ENCODE peak calls at places on chromosomes 7 and 10, in five cellular contexts. A, K, G, W and J are unnamed samples.

GRCh38 chr10:124591123-124591495 is 129.5 kb downstream of the LHPP start:
- DNase-seq in A (no peak), W (no peak), K (no peak), G (no peak), J (no peak)

GRCh38 chr7:32500922-32501341 is 5.6 kb downstream of the AVL9 start:
- DNase-seq in G (peak), A (no peak), K (no peak), W (no peak), J (no peak)

GRCh38 chr10:5963591-5963990 is 13.8 kb downstream of the IL15RA start:
- DNase-seq in K (no peak), A (no peak), W (no peak), G (no peak), J (no peak)

GRCh38 chr7:2554654-2555053 is 670 bp downstream of the BRAT1 start:
- DNase-seq in W (no peak), K (no peak), G (no peak), A (no peak), J (no peak)

GRCh38 chr7:117169907-117170306 is 153.0 kb downstream of the WNT2 start:
- DNase-seq in G (no peak), W (no peak), A (no peak), K (no peak), J (no peak)

GRCh38 chr7:108461855-108462254 is 5.6 kb upstream of the NRCAM start:
- DNase-seq in G (no peak), K (no peak), W (no peak), A (no peak), J (no peak)

GRCh38 chr10:112958275-112958995 is 8.4 kb downstream of the TCF7L2 start:
- DNase-seq in G (peak), A (no peak), K (no peak), W (no peak), J (no peak)

GRCh38 chr10:55631071-55631654 is 729.9 kb downstream of the ZWINT start:
- DNase-seq in K (no peak), A (peak), G (no peak), W (no peak), J (peak)

GRCh38 chr10:48273741-48274140 is 755 bp downstream of the FRMPD2 start:
- DNase-seq in W (no peak), A (no peak), K (no peak), G (no peak), J (no peak)

GRCh38 chr10:12501851-12502525 is 152.6 kb downstream of the CAMK1D start:
- DNase-seq in W (no peak), A (no peak), G (no peak), K (no peak), J (no peak)
- H4K91ac ChIP-seq in W (no peak), A (no peak), G (no peak), K (no peak), J (peak)

DNA sequence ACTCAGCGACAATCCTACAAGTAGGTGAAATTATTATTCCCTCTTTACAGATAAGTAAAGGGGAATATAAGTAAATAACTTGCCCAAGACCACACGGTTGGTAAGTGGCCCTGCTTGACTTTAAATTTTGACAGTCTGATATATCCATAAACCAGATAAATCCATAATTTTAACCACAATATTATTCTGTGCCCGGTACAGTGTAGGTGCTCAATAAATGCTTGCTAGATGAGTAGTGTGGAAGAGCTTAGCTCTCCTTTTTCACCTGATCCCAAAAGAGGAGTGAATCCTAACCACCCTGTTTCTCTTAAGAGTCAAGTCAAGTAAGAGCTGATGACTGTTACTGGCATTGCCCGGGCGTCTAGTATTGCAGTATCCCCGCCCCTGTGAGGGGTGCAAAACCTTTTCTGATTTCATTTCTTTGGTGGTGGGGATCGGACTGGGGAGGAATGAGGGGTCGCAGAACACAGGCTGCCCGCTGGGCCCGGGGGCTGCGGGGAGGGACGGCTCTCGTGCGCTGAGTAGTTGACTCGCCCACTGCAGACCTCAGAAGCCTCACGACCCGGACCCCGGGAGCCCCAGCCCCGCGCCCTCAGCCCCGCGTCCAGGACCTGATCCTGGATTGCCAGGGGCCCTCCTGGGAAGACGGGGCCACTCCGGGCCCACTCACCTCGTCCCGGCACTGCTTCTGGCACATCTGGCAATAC is 490 bp downstream of the KIN start:
- DNase-seq in G (peak), A (no peak), K (no peak), W (no peak), J (no peak)
- H4K91ac ChIP-seq in G (peak), A (no peak), K (peak), W (no peak), J (no peak)

DNA sequence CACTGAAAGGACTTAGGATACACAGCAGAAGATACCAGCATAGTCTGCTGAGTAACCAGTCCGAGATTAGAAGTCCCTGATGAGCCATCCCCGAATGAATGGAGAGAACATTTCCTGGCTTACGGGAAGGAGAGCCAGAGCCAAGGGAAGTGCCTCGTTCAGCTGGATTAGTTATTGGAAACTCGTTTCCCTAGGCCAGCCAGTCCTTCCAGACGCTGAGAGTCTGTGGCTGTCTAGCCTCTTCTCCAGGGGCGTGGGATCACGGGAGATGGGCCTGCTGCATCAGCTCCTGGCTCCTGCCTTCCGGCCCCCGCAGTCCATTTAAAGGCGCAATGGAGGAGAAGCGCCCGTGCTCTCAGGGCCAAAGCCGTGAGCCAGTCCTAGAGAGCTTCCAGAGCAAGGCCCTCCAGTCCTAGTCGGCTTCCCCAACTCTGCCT is 712.8 kb downstream of the PARD3 start:
- DNase-seq in G (peak), A (no peak), K (peak), W (no peak), J (no peak)
- H4K91ac ChIP-seq in G (peak), A (no peak), K (no peak), W (no peak), J (no peak)

GRCh38 chr7:37642028-37642540 is 41.5 kb upstream of the GPR141 start:
- DNase-seq in G (no peak), K (no peak), A (peak), W (no peak), J (no peak)
- H4K91ac ChIP-seq in G (no peak), K (no peak), A (no peak), W (no peak), J (no peak)

GRCh38 chr10:3580565-3580964 is 204.4 kb downstream of the KLF6 start:
- DNase-seq in A (no peak), K (no peak), W (no peak), G (no peak), J (no peak)

GRCh38 chr10:3588346-3588745 is 196.7 kb downstream of the KLF6 start:
- DNase-seq in G (no peak), W (no peak), A (no peak), K (peak), J (no peak)

GRCh38 chr10:3588816-3589215 is 196.2 kb downstream of the KLF6 start:
- DNase-seq in A (no peak), K (no peak), W (no peak), G (no peak), J (no peak)

GRCh38 chr10:3579845-3580244 is 205.2 kb downstream of the KLF6 start:
- DNase-seq in W (no peak), K (no peak), G (no peak), A (no peak), J (no peak)

GRCh38 chr10:3584926-3585784 is 199.9 kb downstream of the KLF6 start:
- DNase-seq in A (no peak), W (no peak), K (peak), G (no peak), J (no peak)
- H4K91ac ChIP-seq in A (no peak), W (peak), K (no peak), G (no peak), J (no peak)

GRCh38 chr7:127392566-127393369 is at the start of gene ZNF800:
- DNase-seq in W (peak), G (peak), A (peak), K (peak), J (peak)

GRCh38 chr7:127392182-127392565 is 334 bp downstream of the ZNF800 start:
- DNase-seq in G (peak), A (no peak), W (no peak), K (peak), J (no peak)

GRCh38 chr7:127390186-127390816 is 2.2 kb downstream of the ZNF800 start:
- DNase-seq in G (no peak), W (no peak), K (no peak), A (no peak), J (no peak)

GRCh38 chr7:127390817-127391590 is 1.5 kb downstream of the ZNF800 start:
- DNase-seq in A (no peak), G (no peak), W (no peak), K (no peak), J (peak)

DNA sequence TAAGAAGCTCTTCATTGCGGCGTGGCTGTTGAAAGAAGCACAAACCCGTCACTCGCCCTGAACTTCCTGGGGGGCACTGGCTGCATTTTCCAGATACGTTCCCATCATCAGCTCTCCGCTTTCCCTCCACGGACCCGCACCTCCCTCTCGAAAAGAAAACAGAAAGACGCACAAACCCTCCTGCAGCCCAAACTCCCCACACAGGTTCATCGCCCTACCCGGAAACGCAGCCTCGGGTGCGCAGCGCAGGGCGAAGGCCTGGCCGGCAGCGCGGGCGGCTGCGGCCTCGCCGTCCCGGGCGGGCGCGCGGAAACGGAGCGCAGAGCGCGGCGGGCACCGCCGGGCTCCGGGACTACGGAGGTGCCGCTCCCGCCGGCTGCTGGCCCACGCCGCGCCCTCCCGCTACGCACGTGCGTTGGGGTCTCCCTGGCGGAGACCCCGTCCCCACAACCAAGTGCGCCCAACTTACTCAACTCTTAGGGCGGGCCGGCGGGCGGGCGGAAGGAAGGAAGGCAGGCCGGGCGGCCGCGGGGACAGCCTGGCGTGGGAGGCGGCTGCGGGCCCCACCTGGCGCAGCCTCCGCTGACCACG is 822 bp downstream of the ZNF800 start:
- DNase-seq in A (peak), K (peak), W (no peak), G (peak), J (peak)
- H4K91ac ChIP-seq in A (no peak), K (peak), W (no peak), G (no peak), J (no peak)